ENCODE peak calls at places on chromosome 13, in eight cellular contexts. Z, Y, A, D, Q, R, E and X are unnamed samples.

GRCh38 chr13:97274782-97275252 is 52.7 kb downstream of the MBNL2 start:
- DNase-seq in Z (no peak), Y (no peak), A (peak; percentile 64), D (no peak), Q (no peak), R (peak; percentile 87), E (peak; percentile 42), X (peak; percentile 87)

GRCh38 chr13:31945202-31945978 is 86.2 kb upstream of the FRY start:
- DNase-seq in Z (no peak), Y (peak; percentile 84), A (peak; percentile 68), D (no peak), Q (no peak), R (peak; percentile 96), E (peak; percentile 59), X (peak; percentile 65)

GRCh38 chr13:97945792-97946419 is 7.6 kb upstream of the IPO5 start:
- DNase-seq in Z (no peak), Y (no peak), A (no peak), D (no peak), Q (no peak), R (peak; percentile 30), E (peak; percentile 72), X (peak; percentile 48)

GRCh38 chr13:50485979-50486935 is 357.2 kb downstream of the DLEU7 start:
- DNase-seq in Z (no peak), Y (no peak), A (peak; percentile 66), D (no peak), Q (no peak), R (peak; percentile 37), E (peak; percentile 31), X (peak; percentile 36)

GRCh38 chr13:48731957-48732569 is 78.3 kb downstream of the CYSLTR2 start:
- DNase-seq in Z (peak; percentile 87), Y (no peak), A (peak; percentile 42), D (no peak), Q (peak; percentile 51), R (peak; percentile 12), E (peak; percentile 67), X (no peak)

GRCh38 chr13:45879666-45880065 is 28.1 kb upstream of the SIAH3 start:
- DNase-seq in Z (no peak), Y (no peak), A (no peak), D (no peak), Q (no peak), R (no peak), E (no peak), X (no peak)

GRCh38 chr13:24053505-24054251 is 106.8 kb upstream of the SPATA13 start:
- DNase-seq in Z (no peak), Y (no peak), A (peak; percentile 70), D (no peak), Q (peak; percentile 85), R (peak; percentile 50), E (peak; percentile 80), X (peak; percentile 42)

GRCh38 chr13:52405369-52405766 is 604 bp downstream of the THSD1 start:
- DNase-seq in Z (no peak), Y (no peak), A (no peak), D (no peak), Q (peak; percentile 21), R (no peak), E (no peak), X (no peak)

GRCh38 chr13:91247768-91248167 is 99.7 kb upstream of the MIR17HG start:
- DNase-seq in Z (no peak), Y (no peak), A (no peak), D (no peak), Q (peak; percentile 6), R (no peak), E (peak; percentile 6), X (no peak)

GRCh38 chr13:108315273-108315672 is 45.8 kb downstream of the TNFSF13B start:
- DNase-seq in Z (no peak), Y (no peak), A (no peak), D (no peak), Q (no peak), R (no peak), E (no peak), X (no peak)

GRCh38 chr13:25803626-25804025 is 248.2 kb downstream of the SHISA2 start:
- DNase-seq in Z (no peak), Y (no peak), A (no peak), D (no peak), Q (no peak), R (no peak), E (no peak), X (no peak)

GRCh38 chr13:102317593-102317992 is 84.3 kb downstream of the FGF14 start:
- DNase-seq in Z (no peak), Y (no peak), A (peak; percentile 81), D (peak; percentile 54), Q (no peak), R (no peak), E (no peak), X (peak; percentile 44)

GRCh38 chr13:96527497-96527896 is 437.6 kb downstream of the HS6ST3 start:
- DNase-seq in Z (no peak), Y (no peak), A (no peak), D (no peak), Q (no peak), R (no peak), E (no peak), X (no peak)

GRCh38 chr13:95553614-95554385 is 1.3 kb downstream of the CLDN10 start:
- DNase-seq in Z (no peak), Y (no peak), A (no peak), D (no peak), Q (peak; percentile 33), R (no peak), E (no peak), X (no peak)

GRCh38 chr13:79935121-79935520 is 405.8 kb downstream of the SPRY2 start:
- DNase-seq in Z (no peak), Y (peak; percentile 14), A (no peak), D (no peak), Q (no peak), R (peak; percentile 57), E (no peak), X (no peak)

GRCh38 chr13:33494596-33495214 is 209.2 kb upstream of the STARD13 start:
- DNase-seq in Z (no peak), Y (no peak), A (peak; percentile 96), D (no peak), Q (no peak), R (peak; percentile 77), E (peak; percentile 96), X (peak; percentile 98)

GRCh38 chr13:64928704-64929499 is 2301.2 kb downstream of the PCDH9 start:
- DNase-seq in Z (no peak), Y (peak; percentile 8), A (peak; percentile 62), D (no peak), Q (peak; percentile 12), R (peak; percentile 51), E (peak; percentile 9), X (peak; percentile 91)

GRCh38 chr13:35530147-35530546 is 53.7 kb upstream of the MAB21L1 start:
- DNase-seq in Z (no peak), Y (no peak), A (no peak), D (no peak), Q (no peak), R (no peak), E (no peak), X (no peak)

GRCh38 chr13:25731511-25731910 is 320.3 kb downstream of the SHISA2 start:
- DNase-seq in Z (no peak), Y (no peak), A (no peak), D (no peak), Q (no peak), R (no peak), E (no peak), X (no peak)

GRCh38 chr13:101417043-101417406 is 717 bp upstream of the NALCN start:
- DNase-seq in Z (no peak), Y (no peak), A (peak; percentile 45), D (no peak), Q (no peak), R (no peak), E (peak; percentile 48), X (peak; percentile 51)

GRCh38 chr13:110312669-110313031 is 5.6 kb downstream of the COL4A2 start:
- DNase-seq in Z (no peak), Y (peak; percentile 87), A (peak; percentile 80), D (no peak), Q (no peak), R (peak; percentile 90), E (no peak), X (peak; percentile 95)
- TF ChIP-seq CTCF in Z (no peak), Y (peak; percentile 11), A (no peak), D (no peak), Q (no peak), R (peak; percentile 42), E (no peak), X (no peak)

DNA sequence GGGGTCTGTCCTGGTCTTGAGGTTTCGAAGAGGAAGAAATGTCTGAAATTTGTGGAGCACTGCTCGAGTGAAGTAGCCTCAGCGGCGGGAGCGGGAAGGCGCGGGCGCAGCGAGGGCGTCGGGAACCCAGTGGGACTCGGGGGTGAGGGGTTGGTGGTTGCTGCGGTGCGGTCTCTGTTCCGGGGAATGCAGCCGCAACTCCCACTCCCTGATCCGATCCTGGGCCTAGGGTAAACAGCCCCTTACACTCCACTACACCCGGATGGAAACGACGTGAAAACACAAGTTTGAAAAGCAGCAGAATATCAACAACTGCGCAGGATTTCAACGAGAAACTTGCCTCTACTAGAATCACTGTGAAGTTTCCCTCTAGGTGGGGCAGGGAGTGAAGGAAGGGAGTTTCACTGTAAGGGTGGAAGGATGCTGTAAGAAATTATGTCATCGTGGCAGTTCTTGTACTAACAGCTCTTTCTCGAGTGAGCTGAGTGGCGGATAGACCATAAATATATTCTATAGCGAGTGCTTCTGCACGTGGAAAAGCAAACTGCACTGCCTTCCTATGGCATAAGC is 2.0 kb upstream of the KLF12 start:
- DNase-seq in Z (peak; percentile 86), Y (no peak), A (peak; percentile 59), D (no peak), Q (peak; percentile 15), R (peak; percentile 60), E (peak; percentile 11), X (peak; percentile 53)
- TF ChIP-seq CTCF in Z (no peak), Y (no peak), A (no peak), D (no peak), Q (no peak), R (peak; percentile 40), E (no peak), X (no peak)

GRCh38 chr13:62139597-62139996 is 723.9 kb upstream of the PCDH20 start:
- DNase-seq in Z (no peak), Y (no peak), A (no peak), D (no peak), Q (no peak), R (no peak), E (no peak), X (no peak)
- TF ChIP-seq CTCF in Z (no peak), Y (no peak), A (no peak), D (no peak), Q (no peak), R (no peak), E (no peak), X (no peak)

DNA sequence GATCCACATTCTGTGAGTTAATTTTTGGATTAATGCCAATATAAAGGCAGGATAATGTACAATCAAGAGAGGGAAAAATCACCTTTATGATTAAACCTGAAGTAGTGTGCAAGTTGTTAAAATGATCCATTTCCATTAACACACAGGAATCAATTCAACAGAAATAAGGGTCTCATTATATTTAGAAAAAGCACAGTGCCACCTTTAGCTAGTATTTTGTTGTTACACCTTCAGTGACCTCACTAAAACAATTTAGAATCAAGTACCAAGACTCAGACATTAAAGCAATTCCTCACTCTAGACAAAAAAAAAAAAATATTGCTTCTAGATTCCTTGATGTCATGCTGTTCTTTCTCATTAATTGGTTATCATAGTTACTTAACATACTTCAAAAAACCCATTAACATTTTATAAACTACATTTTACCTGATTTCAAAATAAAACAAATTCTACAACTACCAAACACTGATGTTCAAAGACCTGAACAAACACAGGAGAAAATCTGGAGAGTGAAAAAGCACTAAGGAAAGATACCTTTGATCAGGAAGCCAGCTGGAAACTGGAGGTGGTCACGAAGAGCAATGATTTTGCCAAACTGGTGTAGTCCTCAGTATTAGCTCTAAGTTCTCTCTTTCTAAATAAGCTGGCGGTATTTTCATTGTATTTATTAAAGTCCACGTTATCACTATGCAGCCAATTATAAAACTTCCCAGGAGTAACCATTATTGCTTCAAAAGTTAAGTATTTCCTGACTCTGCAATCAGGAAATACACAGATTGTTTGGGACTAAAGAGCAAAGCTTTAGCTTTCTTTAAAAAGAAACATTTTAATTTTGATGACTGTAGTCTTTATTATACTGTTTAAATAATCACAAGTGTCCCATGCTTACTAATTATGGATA is 115.3 kb downstream of the TBC1D4 start:
- DNase-seq in Z (no peak), Y (no peak), A (peak; percentile 29), D (no peak), Q (no peak), R (no peak), E (no peak), X (no peak)
- TF ChIP-seq CTCF in Z (no peak), Y (no peak), A (peak; percentile 1), D (no peak), Q (no peak), R (no peak), E (no peak), X (no peak)